ENCODE peak calls at places on chromosome 1, in nine cellular contexts. Y, M, F, G, O, N, B, L and D are unnamed samples. For H3K4me1, the result is how much of the 10 kb centered on the place peaks cover.

GRCh38 chr1:41260768-41261167 is 18.7 kb upstream of the SCMH1 start:
- DNase-seq in Y (no peak), M (no peak), F (no peak), G (no peak), O (no peak), N (no peak), B (no peak), L (no peak), D (no peak)

GRCh38 chr1:84842748-84843231 is 50.2 kb downstream of the LPAR3 start:
- DNase-seq in Y (no peak), M (no peak), F (peak), G (no peak), O (no peak), N (peak), B (no peak), L (no peak), D (no peak)

GRCh38 chr1:3275471-3276340 is 178.8 kb upstream of the ARHGEF16 start:
- DNase-seq in Y (no peak), M (peak), F (no peak), G (no peak), O (no peak), N (no peak), B (no peak), L (no peak), D (no peak)

GRCh38 chr1:244654284-244655038 is 1.5 kb downstream of the DESI2 start:
- DNase-seq in Y (no peak), M (peak), F (peak), G (no peak), O (no peak), N (no peak), B (no peak), L (no peak), D (no peak)

GRCh38 chr1:174916846-174917245 is 82.9 kb upstream of the CACYBP start:
- DNase-seq in Y (no peak), M (no peak), F (no peak), G (no peak), O (no peak), N (no peak), B (no peak), L (no peak), D (no peak)

GRCh38 chr1:15691434-15692032 is 7.4 kb downstream of the PLEKHM2 start:
- DNase-seq in Y (peak), M (peak), F (no peak), G (no peak), O (no peak), N (no peak), B (no peak), L (no peak), D (peak)

GRCh38 chr1:221812905-221813597 is 71.2 kb upstream of the DUSP10 start:
- DNase-seq in Y (no peak), M (no peak), F (no peak), G (no peak), O (no peak), N (no peak), B (no peak), L (no peak), D (no peak)

GRCh38 chr1:51910618-51911017 is 32.1 kb upstream of the NRDC start:
- DNase-seq in Y (no peak), M (no peak), F (no peak), G (no peak), O (no peak), N (no peak), B (no peak), L (no peak), D (no peak)

GRCh38 chr1:30725450-30726095 is 2.2 kb upstream of the MATN1 start:
- DNase-seq in Y (no peak), M (no peak), F (no peak), G (no peak), O (no peak), N (no peak), B (no peak), L (no peak), D (no peak)

DNA sequence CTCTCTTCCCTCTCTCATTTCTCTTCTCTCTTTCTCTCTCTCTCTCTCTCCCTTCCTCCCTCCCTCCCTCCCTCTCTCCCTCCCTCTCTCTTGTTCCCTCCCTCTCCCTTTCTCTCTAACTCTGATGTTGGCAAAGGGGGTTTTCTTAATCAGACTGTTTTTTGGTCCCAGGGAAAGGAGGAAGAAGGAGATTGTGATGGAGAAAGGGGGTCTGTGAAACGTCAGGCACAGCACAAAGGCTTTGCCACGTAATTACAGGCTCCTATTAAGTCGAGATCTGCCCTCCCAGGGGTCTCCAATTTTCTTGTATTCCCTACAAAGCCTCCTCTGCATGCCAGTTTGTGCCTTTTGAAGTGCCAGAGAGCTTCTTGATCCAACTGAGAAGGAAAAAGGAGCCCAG is 920 bp upstream of the PRRX1 start:
- DNase-seq in Y (no peak), M (peak), F (no peak), G (no peak), O (no peak), N (peak), B (no peak), L (no peak), D (no peak)
- H3K27ac ChIP-seq in Y (peak), M (peak), F (no peak), G (no peak), O (no peak), N (no peak), B (no peak), L (peak), D (no peak)

DNA sequence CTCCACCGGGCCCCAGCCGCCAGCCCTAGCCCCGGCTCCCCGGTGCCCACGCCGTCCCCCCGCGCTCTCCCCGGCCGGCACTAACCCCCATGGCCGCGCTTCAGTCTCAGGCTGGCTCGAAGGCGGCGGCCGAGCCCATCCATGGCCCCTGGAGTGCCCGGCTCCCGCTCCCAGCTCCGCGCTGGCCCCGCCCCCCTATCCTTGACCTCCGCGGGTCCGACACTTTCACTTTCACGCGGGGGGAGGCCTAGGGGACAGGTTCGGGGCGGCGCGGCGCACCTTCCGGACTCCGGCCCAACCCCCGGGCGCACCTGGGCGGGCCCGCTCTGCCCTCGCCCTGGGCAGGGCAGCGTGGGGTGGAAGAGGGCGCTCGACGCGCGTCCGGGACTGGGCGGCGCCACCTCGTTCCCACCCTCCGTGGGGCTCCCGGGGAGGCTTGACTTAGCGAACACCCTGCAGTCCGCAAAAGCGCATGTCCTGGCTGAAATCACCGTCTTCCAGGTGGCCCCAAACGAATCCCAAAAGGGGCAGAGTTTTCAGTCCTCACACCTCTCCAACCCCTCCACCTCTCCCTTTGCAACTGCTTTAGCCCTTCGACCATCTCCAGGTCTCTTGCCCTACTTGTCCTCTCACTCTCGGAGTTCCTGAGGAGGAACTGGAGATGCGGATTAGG is 3.9 kb upstream of the DENND2D start:
- DNase-seq in Y (no peak), M (no peak), F (no peak), G (peak), O (peak), N (no peak), B (peak), L (no peak), D (no peak)
- H3K4me1 ChIP-seq in Y (under half), M (under half), F (under half), G (half or more), O (under half), N (under half), B (half or more), L (under half), D (under half)

DNA sequence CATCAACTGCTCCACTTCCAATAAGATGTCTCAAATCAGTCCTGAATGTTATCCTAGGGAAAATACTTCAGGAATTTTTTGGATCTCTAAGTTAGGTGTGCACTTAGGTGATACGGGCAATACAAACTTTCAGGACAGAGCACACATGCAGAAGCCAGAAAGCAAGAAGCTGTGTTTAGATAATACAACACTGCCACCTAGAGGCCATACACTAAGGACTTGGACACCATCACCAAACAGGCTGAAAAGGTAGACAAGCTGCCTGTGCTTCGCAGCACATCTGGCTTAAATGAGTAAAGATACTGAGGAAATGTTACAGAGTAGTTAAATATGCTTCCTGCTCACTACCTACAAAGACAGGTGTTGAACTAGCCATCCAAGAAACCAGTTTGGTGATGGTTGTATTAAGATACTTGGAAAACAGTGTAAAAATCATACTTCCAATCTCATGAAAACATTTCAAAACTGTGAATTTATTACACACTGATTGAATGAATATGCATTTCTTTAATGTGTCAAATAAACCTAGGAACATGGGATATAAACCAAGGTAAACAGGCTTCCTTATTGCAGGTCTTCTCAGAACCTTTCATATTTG is 24.2 kb downstream of the RRAGC start:
- DNase-seq in Y (no peak), M (peak), F (peak), G (peak), O (peak), N (peak), B (peak), L (no peak), D (peak)
- H3K27ac ChIP-seq in Y (no peak), M (no peak), F (no peak), G (no peak), O (no peak), N (no peak), B (no peak), L (no peak), D (peak)

GRCh38 chr1:49842596-49842995 is 181.2 kb downstream of the AGBL4 start:
- DNase-seq in Y (no peak), M (no peak), F (no peak), G (no peak), O (no peak), N (no peak), B (no peak), L (no peak), D (no peak)
- H3K4me1 ChIP-seq in Y (under half), M (under half), F (under half), G (under half), O (under half), N (under half), B (under half), L (under half), D (under half)

GRCh38 chr1:27584453-27584852 is 19.5 kb downstream of the AHDC1 start:
- DNase-seq in Y (no peak), M (no peak), F (no peak), G (no peak), O (no peak), N (no peak), B (no peak), L (no peak), D (no peak)

GRCh38 chr1:27583479-27583878 is 20.5 kb downstream of the AHDC1 start:
- DNase-seq in Y (no peak), M (no peak), F (no peak), G (no peak), O (no peak), N (no peak), B (no peak), L (no peak), D (no peak)

GRCh38 chr1:27577504-27578188 is 26.3 kb downstream of the AHDC1 start:
- DNase-seq in Y (peak), M (no peak), F (no peak), G (no peak), O (no peak), N (no peak), B (no peak), L (peak), D (peak)

GRCh38 chr1:27585684-27586083 is 18.3 kb downstream of the AHDC1 start:
- DNase-seq in Y (no peak), M (no peak), F (no peak), G (no peak), O (no peak), N (no peak), B (no peak), L (no peak), D (no peak)

GRCh38 chr1:27581823-27582243 is 22.1 kb downstream of the AHDC1 start:
- DNase-seq in Y (peak), M (no peak), F (no peak), G (no peak), O (peak), N (no peak), B (no peak), L (peak), D (no peak)
- H3K27ac ChIP-seq in Y (peak), M (no peak), F (no peak), G (no peak), O (no peak), N (no peak), B (no peak), L (peak), D (no peak)

GRCh38 chr1:161196521-161197451 is 2.1 kb downstream of the ADAMTS4 start:
- DNase-seq in Y (peak), M (peak), F (no peak), G (no peak), O (no peak), N (no peak), B (no peak), L (peak), D (peak)
- H3K4me1 ChIP-seq in Y (under half), M (under half), F (under half), G (under half), O (under half), N (under half), B (under half), L (half or more), D (under half)